ENCODE peak calls at places on chromosomes 5 and 9, in six cellular contexts. One of them, this sample, is unnamed.

GRCh38 chr5:178817506-178817905 is 42.2 kb upstream of the ZNF354B start:
- DNase-seq in transverse colon: no peak
- DNase-seq in cardiac muscle cell: no peak
- DNase-seq in IMR-90: no peak
- DNase-seq in fibroblast of lung: no peak
- DNase-seq in CD8-positive, alpha-beta memory T cell: no peak
- DNase-seq in this sample: no peak

GRCh38 chr9:85262333-85262732 is 479.4 kb downstream of the AGTPBP1 start:
- DNase-seq in transverse colon: no peak
- DNase-seq in cardiac muscle cell: no peak
- DNase-seq in IMR-90: no peak
- DNase-seq in fibroblast of lung: no peak
- DNase-seq in CD8-positive, alpha-beta memory T cell: no peak
- DNase-seq in this sample: peak

GRCh38 chr5:157343842-157344790 is 78.2 kb downstream of the CYFIP2 start:
- DNase-seq in transverse colon: no peak
- DNase-seq in cardiac muscle cell: no peak
- DNase-seq in IMR-90: no peak
- DNase-seq in fibroblast of lung: no peak
- DNase-seq in CD8-positive, alpha-beta memory T cell: peak
- DNase-seq in this sample: peak

GRCh38 chr5:53073349-53073748 is 36.2 kb downstream of the MOCS2 start:
- DNase-seq in transverse colon: no peak
- DNase-seq in cardiac muscle cell: no peak
- DNase-seq in IMR-90: peak
- DNase-seq in fibroblast of lung: no peak
- DNase-seq in CD8-positive, alpha-beta memory T cell: no peak
- DNase-seq in this sample: peak

GRCh38 chr9:118928723-118929122 is 440.5 kb downstream of the BRINP1 start:
- DNase-seq in transverse colon: no peak
- DNase-seq in cardiac muscle cell: no peak
- DNase-seq in IMR-90: no peak
- DNase-seq in fibroblast of lung: no peak
- DNase-seq in CD8-positive, alpha-beta memory T cell: no peak
- DNase-seq in this sample: no peak

GRCh38 chr5:53239301-53239990 is 129.9 kb upstream of the MOCS2 start:
- DNase-seq in transverse colon: no peak
- DNase-seq in cardiac muscle cell: no peak
- DNase-seq in IMR-90: peak
- DNase-seq in fibroblast of lung: peak
- DNase-seq in CD8-positive, alpha-beta memory T cell: no peak
- DNase-seq in this sample: no peak

GRCh38 chr5:111313017-111313724 is 89.0 kb downstream of the CAMK4 start:
- DNase-seq in transverse colon: no peak
- DNase-seq in cardiac muscle cell: no peak
- DNase-seq in IMR-90: peak
- DNase-seq in fibroblast of lung: no peak
- DNase-seq in CD8-positive, alpha-beta memory T cell: no peak
- DNase-seq in this sample: no peak

GRCh38 chr9:113511047-113511521 is 47.6 kb downstream of the RGS3 start:
- DNase-seq in transverse colon: peak
- DNase-seq in cardiac muscle cell: no peak
- DNase-seq in IMR-90: no peak
- DNase-seq in fibroblast of lung: no peak
- DNase-seq in CD8-positive, alpha-beta memory T cell: no peak
- DNase-seq in this sample: no peak

GRCh38 chr5:132250547-132250946 is 6.9 kb upstream of the PDLIM4 start:
- DNase-seq in transverse colon: no peak
- DNase-seq in cardiac muscle cell: no peak
- DNase-seq in IMR-90: no peak
- DNase-seq in fibroblast of lung: no peak
- DNase-seq in CD8-positive, alpha-beta memory T cell: no peak
- DNase-seq in this sample: no peak

GRCh38 chr9:3732077-3733038 is 206.6 kb upstream of the RFX3 start:
- DNase-seq in transverse colon: peak
- DNase-seq in cardiac muscle cell: peak
- DNase-seq in IMR-90: peak
- DNase-seq in fibroblast of lung: peak
- DNase-seq in CD8-positive, alpha-beta memory T cell: peak
- DNase-seq in this sample: peak

GRCh38 chr5:83844320-83845068 is 123.8 kb upstream of the HAPLN1 start:
- DNase-seq in transverse colon: peak
- DNase-seq in cardiac muscle cell: no peak
- DNase-seq in IMR-90: peak
- DNase-seq in fibroblast of lung: peak
- DNase-seq in CD8-positive, alpha-beta memory T cell: no peak
- DNase-seq in this sample: peak

GRCh38 chr5:157390179-157390923 is 69.7 kb upstream of the NIPAL4 start:
- DNase-seq in transverse colon: peak
- DNase-seq in cardiac muscle cell: no peak
- DNase-seq in IMR-90: peak
- DNase-seq in fibroblast of lung: peak
- DNase-seq in CD8-positive, alpha-beta memory T cell: peak
- DNase-seq in this sample: peak

GRCh38 chr5:83377131-83377865 is 94.2 kb upstream of the VCAN start:
- DNase-seq in transverse colon: no peak
- DNase-seq in cardiac muscle cell: no peak
- DNase-seq in IMR-90: peak
- DNase-seq in fibroblast of lung: peak
- DNase-seq in CD8-positive, alpha-beta memory T cell: no peak
- DNase-seq in this sample: peak

GRCh38 chr9:77588319-77588937 is 59.7 kb downstream of the GNA14 start:
- DNase-seq in transverse colon: no peak
- DNase-seq in cardiac muscle cell: peak
- DNase-seq in IMR-90: peak
- DNase-seq in fibroblast of lung: peak
- DNase-seq in CD8-positive, alpha-beta memory T cell: no peak
- DNase-seq in this sample: peak

GRCh38 chr5:142459209-142459608 is 134.4 kb upstream of the SPRY4 start:
- DNase-seq in transverse colon: no peak
- DNase-seq in cardiac muscle cell: no peak
- DNase-seq in IMR-90: no peak
- DNase-seq in fibroblast of lung: no peak
- DNase-seq in CD8-positive, alpha-beta memory T cell: no peak
- DNase-seq in this sample: no peak

GRCh38 chr9:34991833-34992375 is 2.4 kb downstream of the DNAJB5 start:
- DNase-seq in transverse colon: no peak
- DNase-seq in cardiac muscle cell: peak
- DNase-seq in IMR-90: no peak
- DNase-seq in fibroblast of lung: no peak
- DNase-seq in CD8-positive, alpha-beta memory T cell: no peak
- DNase-seq in this sample: no peak

GRCh38 chr9:132632426-132632825 is 37.4 kb downstream of the DDX31 start:
- DNase-seq in transverse colon: no peak
- DNase-seq in cardiac muscle cell: no peak
- DNase-seq in IMR-90: no peak
- DNase-seq in fibroblast of lung: no peak
- DNase-seq in CD8-positive, alpha-beta memory T cell: no peak
- DNase-seq in this sample: no peak

GRCh38 chr9:86867658-86868313 is 79.5 kb downstream of the GAS1 start:
- DNase-seq in transverse colon: no peak
- DNase-seq in cardiac muscle cell: peak
- DNase-seq in IMR-90: no peak
- DNase-seq in fibroblast of lung: no peak
- DNase-seq in CD8-positive, alpha-beta memory T cell: no peak
- DNase-seq in this sample: no peak

DNA sequence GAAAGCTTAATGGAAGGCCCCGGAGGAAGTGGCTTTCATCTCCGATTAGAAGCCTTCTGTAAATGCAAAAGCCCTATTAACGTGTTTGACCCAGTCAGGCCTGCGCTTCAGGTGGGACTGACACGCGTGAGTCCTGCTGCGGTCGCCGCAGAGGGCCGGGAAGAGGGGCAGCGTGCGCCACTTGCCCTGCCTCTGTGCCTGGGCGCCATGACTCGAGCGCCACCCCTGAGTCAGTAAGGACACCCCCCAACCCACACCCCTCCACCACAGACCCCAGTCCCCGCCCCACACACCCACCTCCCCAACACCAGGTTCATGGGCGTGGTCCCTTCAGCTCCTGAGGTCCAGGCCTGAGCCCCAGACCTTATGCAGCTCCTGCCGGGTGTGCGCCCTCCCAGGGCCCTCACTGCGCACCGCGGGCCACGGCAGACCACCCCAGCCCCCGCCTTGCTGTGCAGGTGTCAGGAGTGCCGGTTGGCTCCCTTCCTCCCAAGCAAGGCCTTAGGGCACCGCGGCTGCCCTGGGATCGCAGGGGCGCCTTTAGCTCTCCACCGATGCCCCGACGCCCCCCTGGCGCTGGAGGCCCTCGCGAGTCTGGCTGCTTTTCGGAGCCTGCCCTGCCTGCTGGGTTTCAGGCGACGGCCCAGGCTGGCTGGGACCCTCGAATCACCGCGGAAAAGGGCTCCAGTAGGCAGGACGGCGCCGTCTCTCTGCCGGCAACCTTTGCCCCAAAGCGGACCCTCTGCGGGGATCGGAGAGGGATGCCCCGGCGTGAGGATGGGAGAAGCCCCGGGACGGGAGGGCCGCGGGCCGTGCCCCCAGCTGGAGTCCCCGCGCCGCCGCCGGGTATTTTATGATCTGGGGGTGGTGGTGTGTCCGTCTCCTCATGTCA is 625 bp upstream of the OLFM1 start:
- DNase-seq in transverse colon: no peak
- DNase-seq in cardiac muscle cell: no peak
- DNase-seq in IMR-90: no peak
- DNase-seq in fibroblast of lung: no peak
- DNase-seq in CD8-positive, alpha-beta memory T cell: no peak
- DNase-seq in this sample: no peak
- H3K4me3 ChIP-seq in transverse colon: peak
- H3K4me3 ChIP-seq in cardiac muscle cell: no peak
- H3K4me3 ChIP-seq in IMR-90: no peak
- H3K4me3 ChIP-seq in fibroblast of lung: no peak
- H3K4me3 ChIP-seq in CD8-positive, alpha-beta memory T cell: no peak
- H3K4me3 ChIP-seq in this sample: peak

GRCh38 chr5:75319636-75320035 is 17.4 kb upstream of the HMGCR start:
- DNase-seq in transverse colon: no peak
- DNase-seq in cardiac muscle cell: no peak
- DNase-seq in IMR-90: no peak
- DNase-seq in fibroblast of lung: no peak
- DNase-seq in CD8-positive, alpha-beta memory T cell: no peak
- DNase-seq in this sample: no peak
- H3K4me3 ChIP-seq in transverse colon: no peak
- H3K4me3 ChIP-seq in cardiac muscle cell: no peak
- H3K4me3 ChIP-seq in IMR-90: no peak
- H3K4me3 ChIP-seq in fibroblast of lung: no peak
- H3K4me3 ChIP-seq in CD8-positive, alpha-beta memory T cell: no peak
- H3K4me3 ChIP-seq in this sample: no peak

GRCh38 chr9:33159058-33159759 is 7.9 kb downstream of the B4GALT1 start:
- DNase-seq in transverse colon: peak
- DNase-seq in cardiac muscle cell: no peak
- DNase-seq in IMR-90: peak
- DNase-seq in fibroblast of lung: peak
- DNase-seq in CD8-positive, alpha-beta memory T cell: peak
- DNase-seq in this sample: no peak

GRCh38 chr9:33159760-33160127 is 7.4 kb downstream of the B4GALT1 start:
- DNase-seq in transverse colon: peak
- DNase-seq in cardiac muscle cell: no peak
- DNase-seq in IMR-90: peak
- DNase-seq in fibroblast of lung: peak
- DNase-seq in CD8-positive, alpha-beta memory T cell: peak
- DNase-seq in this sample: peak

GRCh38 chr9:33162721-33163311 is 4.3 kb downstream of the B4GALT1 start:
- DNase-seq in transverse colon: peak
- DNase-seq in cardiac muscle cell: no peak
- DNase-seq in IMR-90: peak
- DNase-seq in fibroblast of lung: peak
- DNase-seq in CD8-positive, alpha-beta memory T cell: no peak
- DNase-seq in this sample: peak

GRCh38 chr9:33161589-33162132 is 5.5 kb downstream of the B4GALT1 start:
- DNase-seq in transverse colon: peak
- DNase-seq in cardiac muscle cell: no peak
- DNase-seq in IMR-90: no peak
- DNase-seq in fibroblast of lung: no peak
- DNase-seq in CD8-positive, alpha-beta memory T cell: no peak
- DNase-seq in this sample: no peak

GRCh38 chr9:33161011-33161588 is 6.0 kb downstream of the B4GALT1 start:
- DNase-seq in transverse colon: peak
- DNase-seq in cardiac muscle cell: no peak
- DNase-seq in IMR-90: peak
- DNase-seq in fibroblast of lung: peak
- DNase-seq in CD8-positive, alpha-beta memory T cell: peak
- DNase-seq in this sample: peak
- H3K4me3 ChIP-seq in transverse colon: no peak
- H3K4me3 ChIP-seq in cardiac muscle cell: no peak
- H3K4me3 ChIP-seq in IMR-90: no peak
- H3K4me3 ChIP-seq in fibroblast of lung: peak
- H3K4me3 ChIP-seq in CD8-positive, alpha-beta memory T cell: peak
- H3K4me3 ChIP-seq in this sample: peak

GRCh38 chr9:96031366-96031824 is 155.9 kb downstream of the ERCC6L2 start:
- DNase-seq in transverse colon: no peak
- DNase-seq in cardiac muscle cell: no peak
- DNase-seq in IMR-90: no peak
- DNase-seq in fibroblast of lung: peak
- DNase-seq in CD8-positive, alpha-beta memory T cell: no peak
- DNase-seq in this sample: no peak

GRCh38 chr9:96026655-96027213 is 151.2 kb downstream of the ERCC6L2 start:
- DNase-seq in transverse colon: no peak
- DNase-seq in cardiac muscle cell: no peak
- DNase-seq in IMR-90: no peak
- DNase-seq in fibroblast of lung: no peak
- DNase-seq in CD8-positive, alpha-beta memory T cell: no peak
- DNase-seq in this sample: no peak

GRCh38 chr9:96029722-96030515 is 154.4 kb downstream of the ERCC6L2 start:
- DNase-seq in transverse colon: no peak
- DNase-seq in cardiac muscle cell: no peak
- DNase-seq in IMR-90: no peak
- DNase-seq in fibroblast of lung: no peak
- DNase-seq in CD8-positive, alpha-beta memory T cell: no peak
- DNase-seq in this sample: no peak

GRCh38 chr9:96025995-96026572 is 150.6 kb downstream of the ERCC6L2 start:
- DNase-seq in transverse colon: no peak
- DNase-seq in cardiac muscle cell: peak
- DNase-seq in IMR-90: no peak
- DNase-seq in fibroblast of lung: no peak
- DNase-seq in CD8-positive, alpha-beta memory T cell: no peak
- DNase-seq in this sample: no peak

DNA sequence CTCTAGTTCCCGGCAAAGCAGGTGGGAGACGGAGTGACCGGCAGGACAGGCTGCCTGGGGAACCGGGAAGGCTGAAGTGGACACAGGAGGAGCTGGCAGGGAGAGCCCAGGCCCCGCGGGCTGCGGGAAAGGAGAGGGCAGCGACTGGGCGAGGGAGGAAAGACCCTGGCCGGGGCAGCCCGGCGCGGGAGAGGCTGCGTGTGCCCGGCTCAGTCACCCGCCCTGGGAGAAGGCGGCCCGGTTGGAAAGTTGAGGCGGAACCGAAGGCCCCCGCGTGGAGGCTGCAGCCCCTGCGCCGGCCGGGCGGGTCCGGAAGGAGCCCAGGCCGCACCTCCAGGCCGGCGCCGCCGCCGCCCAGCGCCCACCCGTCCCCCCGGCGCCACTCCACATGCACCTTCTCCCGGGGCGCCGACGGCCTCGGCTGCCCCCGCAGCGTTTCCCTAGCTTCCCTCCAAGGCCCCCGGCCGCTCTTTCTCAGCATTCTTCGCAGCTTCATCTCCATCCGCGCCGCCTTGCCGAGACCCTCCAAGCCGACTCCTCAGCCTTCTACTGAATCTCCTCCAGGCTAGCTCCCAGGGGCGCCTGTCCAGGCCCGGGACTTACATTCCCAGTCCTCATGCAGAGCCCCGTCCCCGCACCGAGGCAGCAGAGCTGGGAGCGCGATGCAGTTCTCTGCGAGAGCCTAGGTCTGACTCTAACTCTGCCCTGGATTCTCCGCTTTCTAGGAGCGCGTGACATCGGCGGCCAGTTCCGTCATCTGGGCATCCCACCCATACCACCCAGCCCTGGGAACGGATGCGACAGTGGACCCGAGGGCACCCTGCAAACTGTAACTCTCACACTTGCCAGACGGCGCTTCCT is 152.0 kb downstream of the ERCC6L2 start:
- DNase-seq in transverse colon: no peak
- DNase-seq in cardiac muscle cell: peak
- DNase-seq in IMR-90: no peak
- DNase-seq in fibroblast of lung: no peak
- DNase-seq in CD8-positive, alpha-beta memory T cell: no peak
- DNase-seq in this sample: no peak
- H3K4me3 ChIP-seq in transverse colon: peak
- H3K4me3 ChIP-seq in cardiac muscle cell: no peak
- H3K4me3 ChIP-seq in IMR-90: no peak
- H3K4me3 ChIP-seq in fibroblast of lung: no peak
- H3K4me3 ChIP-seq in CD8-positive, alpha-beta memory T cell: peak
- H3K4me3 ChIP-seq in this sample: no peak